ENCODE peak calls at places on chromosomes 12 and 14, in eight cellular contexts. E is T1000, O is choroid plexus epithelial cell, K is A172, Q is T-helper 17 cell, B is NCI-H2029 treated with DMSO at 0.1 percent for 48 hours, I is EL, P is A673. M is an unnamed sample.

GRCh38 chr14:36852853-36853634 is 191.4 kb downstream of the PAX9 start:
- DNase-seq in E (no peak), O (peak; percentile 5), K (no peak), Q (no peak), B (no peak), I (no peak), P (no peak), M (no peak)

GRCh38 chr12:49543914-49544815 is 5.3 kb downstream of the KCNH3 start:
- DNase-seq in E (no peak), O (peak; percentile 43), K (no peak), Q (no peak), B (no peak), I (no peak), P (no peak), M (no peak)

GRCh38 chr14:32623300-32624093 is 294.4 kb downstream of the AKAP6 start:
- DNase-seq in E (peak; percentile 14), O (peak; percentile 50), K (peak; percentile 53), Q (no peak), B (no peak), I (peak; percentile 64), P (peak; percentile 50), M (no peak)

GRCh38 chr14:67987596-67987995 is 168.0 kb downstream of the RAD51B start:
- DNase-seq in E (no peak), O (peak; percentile 98), K (peak; percentile 77), Q (no peak), B (no peak), I (peak; percentile 78), P (no peak), M (no peak)

GRCh38 chr14:68402525-68403101 is 390.3 kb downstream of the ZFP36L1 start:
- DNase-seq in E (no peak), O (no peak), K (no peak), Q (no peak), B (no peak), I (no peak), P (no peak), M (no peak)

GRCh38 chr14:104284107-104284592 is 145.8 kb downstream of the KIF26A start:
- DNase-seq in E (no peak), O (no peak), K (no peak), Q (peak; percentile 7), B (no peak), I (no peak), P (no peak), M (peak; percentile 51)

GRCh38 chr12:28963554-28963953 is 185.5 kb upstream of the FAR2 start:
- DNase-seq in E (no peak), O (peak; percentile 76), K (peak; percentile 28), Q (no peak), B (no peak), I (peak; percentile 21), P (peak; percentile 39), M (no peak)

GRCh38 chr14:74140374-74140850 is 55.7 kb downstream of the LIN52 start:
- DNase-seq in E (no peak), O (peak; percentile 16), K (no peak), Q (no peak), B (peak; percentile 59), I (no peak), P (peak; percentile 70), M (no peak)

GRCh38 chr14:80664576-80664975 is 277.0 kb downstream of the CEP128 start:
- DNase-seq in E (no peak), O (peak; percentile 62), K (peak; percentile 69), Q (no peak), B (no peak), I (peak; percentile 52), P (peak; percentile 6), M (no peak)